ENCODE peak calls at places on chromosomes 13 and 19, in four cellular contexts. V, D, J and C are unnamed samples.
A peak's percentile ranks its signal among the peaks of the same experiment; 100 is the strongest.

GRCh38 chr19:46241676-46242075 is 12.1 kb downstream of the IGFL1 start:
- DNase-seq in V (no peak), J (no peak), D (no peak), C (no peak)

GRCh38 chr13:34779171-34779570 is 162.9 kb upstream of the NBEA start:
- DNase-seq in D (no peak), J (no peak), V (no peak), C (no peak)

GRCh38 chr13:101144808-101145419 is 271.4 kb downstream of the NALCN start:
- DNase-seq in D (no peak), V (peak; percentile 23), J (peak; percentile 10), C (no peak)

GRCh38 chr13:110301606-110302131 is 5.3 kb downstream of the COL4A1 start:
- DNase-seq in J (no peak), D (no peak), V (no peak), C (no peak)

GRCh38 chr19:49470615-49470978 is 3.4 kb upstream of the FLT3LG start:
- DNase-seq in V (no peak), J (no peak), D (no peak), C (no peak)

GRCh38 chr19:13633109-13633508 is 126.8 kb upstream of the CACNA1A start:
- DNase-seq in J (peak; percentile 43), D (no peak), V (no peak), C (no peak)

GRCh38 chr13:81320516-81320915 is 979.6 kb upstream of the SPRY2 start:
- DNase-seq in D (no peak), V (no peak), J (no peak), C (no peak)

GRCh38 chr19:23415561-23416191 is 20.4 kb upstream of the ZNF91 start:
- DNase-seq in D (no peak), J (peak; percentile 20), V (peak; percentile 33), C (no peak)

GRCh38 chr19:45115809-45116615 is 23.0 kb downstream of the PPP1R37 start:
- DNase-seq in J (no peak), D (no peak), V (no peak), C (no peak)

GRCh38 chr13:44974056-44974798 is 15.0 kb downstream of the NUFIP1 start:
- DNase-seq in V (no peak), J (peak; percentile 25), D (peak; percentile 53), C (no peak)

GRCh38 chr13:60617863-60618733 is 221.1 kb downstream of the TDRD3 start:
- DNase-seq in J (no peak), D (no peak), V (peak; percentile 9), C (no peak)

GRCh38 chr19:28862238-28862637 is 350.7 kb downstream of the UQCRFS1 start:
- DNase-seq in D (no peak), V (no peak), J (no peak), C (no peak)

GRCh38 chr13:55084630-55085029 is 2056.0 kb downstream of the OLFM4 start:
- DNase-seq in V (no peak), D (no peak), J (no peak), C (no peak)